ENCODE peak calls at places on chromosomes 4 and X, in four cellular contexts. One of them, this sample, is unnamed.
A peak's percentile ranks its signal among the peaks of the same experiment; 100 is the strongest.

GRCh38 chr4:93897559-93897958 is 69.0 kb downstream of the ATOH1 start:
- DNase-seq in mesenchymal stem cell: peak; percentile 1
- DNase-seq in H1: no peak
- DNase-seq in neuronal stem cell: no peak
- DNase-seq in this sample: peak; percentile 8

GRCh38 chr4:99610605-99611172 is 36.1 kb downstream of the MTTP start:
- DNase-seq in H1: no peak
- DNase-seq in mesenchymal stem cell: no peak
- DNase-seq in neuronal stem cell: no peak
- DNase-seq in this sample: no peak

GRCh38 chrX:136185409-136186022 is 38.2 kb downstream of the FHL1 start:
- DNase-seq in neuronal stem cell: no peak
- DNase-seq in mesenchymal stem cell: peak; percentile 63
- DNase-seq in H1: no peak
- DNase-seq in this sample: no peak

GRCh38 chr4:180150818-180151217 is 2092.4 kb upstream of the TENM3 start:
- DNase-seq in neuronal stem cell: no peak
- DNase-seq in H1: no peak
- DNase-seq in mesenchymal stem cell: peak; percentile 24
- DNase-seq in this sample: no peak

GRCh38 chrX:38514014-38514854 is 47.1 kb upstream of the TSPAN7 start:
- DNase-seq in H1: no peak
- DNase-seq in mesenchymal stem cell: no peak
- DNase-seq in neuronal stem cell: no peak
- DNase-seq in this sample: no peak

GRCh38 chr4:132180020-132180427 is 969.1 kb upstream of the PCDH10 start:
- DNase-seq in H1: no peak
- DNase-seq in neuronal stem cell: no peak
- DNase-seq in mesenchymal stem cell: peak; percentile 9
- DNase-seq in this sample: no peak

GRCh38 chr4:150828159-150828558 is 186.9 kb downstream of the LRBA start:
- DNase-seq in H1: no peak
- DNase-seq in neuronal stem cell: no peak
- DNase-seq in mesenchymal stem cell: no peak
- DNase-seq in this sample: no peak

GRCh38 chr4:105637409-105638258 is 70.9 kb downstream of the INTS12 start:
- DNase-seq in mesenchymal stem cell: peak; percentile 46
- DNase-seq in H1: no peak
- DNase-seq in neuronal stem cell: no peak
- DNase-seq in this sample: no peak

GRCh38 chrX:12494400-12495138 is 296.6 kb upstream of the PRPS2 start:
- DNase-seq in mesenchymal stem cell: no peak
- DNase-seq in H1: no peak
- DNase-seq in neuronal stem cell: no peak
- DNase-seq in this sample: peak; percentile 51

GRCh38 chr4:21765810-21766407 is 182.7 kb downstream of the KCNIP4 start:
- DNase-seq in neuronal stem cell: peak; percentile 70
- DNase-seq in H1: peak; percentile 64
- DNase-seq in mesenchymal stem cell: peak; percentile 64
- DNase-seq in this sample: peak; percentile 86

GRCh38 chr4:97670703-97671269 is 472.5 kb downstream of the STPG2 start:
- DNase-seq in neuronal stem cell: no peak
- DNase-seq in mesenchymal stem cell: no peak
- DNase-seq in H1: no peak
- DNase-seq in this sample: no peak

GRCh38 chrX:44317196-44317595 is 26.3 kb downstream of the EFHC2 start:
- DNase-seq in neuronal stem cell: no peak
- DNase-seq in H1: no peak
- DNase-seq in mesenchymal stem cell: no peak
- DNase-seq in this sample: no peak

GRCh38 chr4:87978656-87979055 is 3.1 kb downstream of the SPP1 start:
- DNase-seq in neuronal stem cell: no peak
- DNase-seq in H1: no peak
- DNase-seq in mesenchymal stem cell: peak; percentile 53
- DNase-seq in this sample: no peak

GRCh38 chr4:159298502-159298901 is 195.6 kb downstream of the RAPGEF2 start:
- DNase-seq in neuronal stem cell: no peak
- DNase-seq in mesenchymal stem cell: peak; percentile 62
- DNase-seq in H1: no peak
- DNase-seq in this sample: no peak

GRCh38 chr4:6114181-6114580 is 86.2 kb downstream of the JAKMIP1 start:
- DNase-seq in neuronal stem cell: no peak
- DNase-seq in H1: no peak
- DNase-seq in mesenchymal stem cell: no peak
- DNase-seq in this sample: no peak

GRCh38 chrX:2921750-2922149 is 7.4 kb downstream of the ARSD start:
- DNase-seq in H1: no peak
- DNase-seq in neuronal stem cell: no peak
- DNase-seq in mesenchymal stem cell: no peak
- DNase-seq in this sample: no peak

GRCh38 chrX:123626962-123627361 is 105.9 kb downstream of the THOC2 start:
- DNase-seq in mesenchymal stem cell: no peak
- DNase-seq in neuronal stem cell: no peak
- DNase-seq in H1: no peak
- DNase-seq in this sample: no peak

GRCh38 chr4:20356565-20356964 is 104.9 kb downstream of the SLIT2 start:
- DNase-seq in H1: no peak
- DNase-seq in mesenchymal stem cell: no peak
- DNase-seq in neuronal stem cell: peak; percentile 39
- DNase-seq in this sample: no peak

GRCh38 chrX:119826399-119826959 is 26.3 kb downstream of the UPF3B start:
- DNase-seq in neuronal stem cell: no peak
- DNase-seq in mesenchymal stem cell: peak; percentile 5
- DNase-seq in H1: no peak
- DNase-seq in this sample: peak; percentile 2

GRCh38 chrX:11784543-11784942 is 26.5 kb downstream of the MSL3 start:
- DNase-seq in mesenchymal stem cell: no peak
- DNase-seq in neuronal stem cell: no peak
- DNase-seq in H1: no peak
- DNase-seq in this sample: no peak

GRCh38 chr4:183158062-183158461 is 59.0 kb downstream of the WWC2 start:
- DNase-seq in neuronal stem cell: no peak
- DNase-seq in mesenchymal stem cell: peak; percentile 77
- DNase-seq in H1: no peak
- DNase-seq in this sample: no peak

GRCh38 chr4:66929748-66930147 is 615.6 kb downstream of the CENPC start:
- DNase-seq in H1: no peak
- DNase-seq in mesenchymal stem cell: no peak
- DNase-seq in neuronal stem cell: no peak
- DNase-seq in this sample: no peak

GRCh38 chrX:154136627-154137161 is 7.3 kb upstream of the OPN1LW start:
- DNase-seq in neuronal stem cell: peak; percentile 73
- DNase-seq in H1: peak; percentile 85
- DNase-seq in mesenchymal stem cell: peak; percentile 59
- DNase-seq in this sample: peak; percentile 85

GRCh38 chr4:2306773-2307410 is 45.0 kb upstream of the MXD4 start:
- DNase-seq in mesenchymal stem cell: no peak
- DNase-seq in neuronal stem cell: no peak
- DNase-seq in H1: no peak
- DNase-seq in this sample: no peak

DNA sequence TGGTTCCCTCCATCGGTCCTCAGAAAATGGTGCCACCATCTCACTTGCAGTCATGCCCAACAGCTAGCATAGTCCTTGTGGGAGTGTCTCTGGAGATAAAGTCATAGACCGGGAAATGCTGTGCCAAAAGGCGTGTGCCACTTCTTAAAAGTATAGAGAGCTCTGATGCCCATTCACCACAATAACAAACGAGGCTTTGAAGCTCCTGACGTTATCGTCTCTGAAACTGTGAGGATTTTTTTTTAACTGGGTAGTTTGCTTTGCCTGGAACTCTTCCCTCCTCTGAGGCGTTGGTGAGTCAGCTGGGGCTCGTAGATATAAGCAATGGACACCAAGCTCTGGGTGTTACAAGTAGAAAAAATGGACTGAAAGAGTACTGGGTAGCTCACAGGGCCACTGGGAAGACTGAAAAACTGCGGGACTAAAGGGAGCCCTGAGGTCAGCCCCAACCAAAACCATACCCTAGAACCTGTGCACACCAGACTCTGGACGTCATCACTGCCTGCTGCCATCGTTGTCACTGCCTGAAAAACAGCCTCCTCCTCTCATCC is 89.4 kb upstream of the TRIM2 start:
- DNase-seq in H1: no peak
- DNase-seq in mesenchymal stem cell: peak; percentile 75
- DNase-seq in neuronal stem cell: no peak
- DNase-seq in this sample: no peak
- H2BK15ac ChIP-seq in H1: no peak overlapping the region
- H2BK15ac ChIP-seq in mesenchymal stem cell: peak overlapping the region; percentile 6
- H2BK15ac ChIP-seq in neuronal stem cell: peak overlapping the region; percentile 62
- H2BK15ac ChIP-seq in this sample: no peak overlapping the region

GRCh38 chr4:147846318-147847135 is 114.6 kb downstream of the ARHGAP10 start:
- DNase-seq in neuronal stem cell: no peak
- DNase-seq in mesenchymal stem cell: no peak
- DNase-seq in H1: no peak
- DNase-seq in this sample: no peak
- H2BK15ac ChIP-seq in neuronal stem cell: no peak overlapping the region
- H2BK15ac ChIP-seq in mesenchymal stem cell: no peak overlapping the region
- H2BK15ac ChIP-seq in H1: no peak overlapping the region
- H2BK15ac ChIP-seq in this sample: no peak overlapping the region

DNA sequence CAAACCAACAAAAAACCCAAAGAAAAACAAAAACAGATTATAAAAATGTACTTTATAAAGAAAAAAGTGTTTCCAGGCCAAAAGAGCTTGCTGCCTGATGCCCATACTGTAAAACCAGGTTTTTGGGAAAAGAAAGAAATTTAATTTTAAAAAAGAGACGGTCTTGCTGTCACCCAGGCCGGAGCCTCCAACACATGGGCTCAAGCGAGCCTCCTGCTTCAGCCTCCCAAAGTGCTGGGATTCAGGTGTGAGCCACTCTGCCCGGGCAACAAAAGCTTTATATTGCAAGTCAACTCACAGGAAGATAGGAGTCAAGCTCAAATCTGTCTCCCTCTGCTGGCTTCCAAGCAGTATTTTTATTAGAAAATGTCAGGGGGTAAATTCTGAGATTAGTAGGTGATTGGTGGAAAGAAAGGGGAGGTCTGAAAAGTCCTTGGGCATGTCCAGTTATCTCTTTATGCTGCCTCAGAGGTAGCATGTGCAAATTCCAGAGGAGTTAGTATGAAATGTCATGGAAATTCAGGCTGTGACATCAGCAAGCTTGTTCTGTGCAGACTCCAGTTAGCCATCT is 39.4 kb downstream of the MGST2 start:
- DNase-seq in H1: no peak
- DNase-seq in mesenchymal stem cell: peak; percentile 11
- DNase-seq in neuronal stem cell: no peak
- DNase-seq in this sample: peak; percentile 46
- H2BK15ac ChIP-seq in H1: no peak overlapping the region
- H2BK15ac ChIP-seq in mesenchymal stem cell: no peak overlapping the region
- H2BK15ac ChIP-seq in neuronal stem cell: no peak overlapping the region
- H2BK15ac ChIP-seq in this sample: no peak overlapping the region

GRCh38 chrX:19775830-19776498 is 111.4 kb downstream of the SH3KBP1 start:
- DNase-seq in neuronal stem cell: no peak
- DNase-seq in H1: no peak
- DNase-seq in mesenchymal stem cell: no peak
- DNase-seq in this sample: no peak
- H2BK15ac ChIP-seq in neuronal stem cell: no peak overlapping the region
- H2BK15ac ChIP-seq in H1: no peak overlapping the region
- H2BK15ac ChIP-seq in mesenchymal stem cell: no peak overlapping the region
- H2BK15ac ChIP-seq in this sample: no peak overlapping the region

GRCh38 chr4:76012388-76012801 is 5.1 kb upstream of the CXCL9 start:
- DNase-seq in H1: no peak
- DNase-seq in mesenchymal stem cell: peak; percentile 80
- DNase-seq in neuronal stem cell: no peak
- DNase-seq in this sample: no peak
- H2BK15ac ChIP-seq in H1: no peak overlapping the region
- H2BK15ac ChIP-seq in mesenchymal stem cell: no peak overlapping the region
- H2BK15ac ChIP-seq in neuronal stem cell: no peak overlapping the region
- H2BK15ac ChIP-seq in this sample: no peak overlapping the region

GRCh38 chr4:176906693-176907092 is 114.0 kb upstream of the VEGFC start:
- DNase-seq in neuronal stem cell: no peak
- DNase-seq in H1: no peak
- DNase-seq in mesenchymal stem cell: peak; percentile 66
- DNase-seq in this sample: no peak
- H2BK15ac ChIP-seq in neuronal stem cell: no peak overlapping the region
- H2BK15ac ChIP-seq in H1: no peak overlapping the region
- H2BK15ac ChIP-seq in mesenchymal stem cell: no peak overlapping the region
- H2BK15ac ChIP-seq in this sample: no peak overlapping the region

DNA sequence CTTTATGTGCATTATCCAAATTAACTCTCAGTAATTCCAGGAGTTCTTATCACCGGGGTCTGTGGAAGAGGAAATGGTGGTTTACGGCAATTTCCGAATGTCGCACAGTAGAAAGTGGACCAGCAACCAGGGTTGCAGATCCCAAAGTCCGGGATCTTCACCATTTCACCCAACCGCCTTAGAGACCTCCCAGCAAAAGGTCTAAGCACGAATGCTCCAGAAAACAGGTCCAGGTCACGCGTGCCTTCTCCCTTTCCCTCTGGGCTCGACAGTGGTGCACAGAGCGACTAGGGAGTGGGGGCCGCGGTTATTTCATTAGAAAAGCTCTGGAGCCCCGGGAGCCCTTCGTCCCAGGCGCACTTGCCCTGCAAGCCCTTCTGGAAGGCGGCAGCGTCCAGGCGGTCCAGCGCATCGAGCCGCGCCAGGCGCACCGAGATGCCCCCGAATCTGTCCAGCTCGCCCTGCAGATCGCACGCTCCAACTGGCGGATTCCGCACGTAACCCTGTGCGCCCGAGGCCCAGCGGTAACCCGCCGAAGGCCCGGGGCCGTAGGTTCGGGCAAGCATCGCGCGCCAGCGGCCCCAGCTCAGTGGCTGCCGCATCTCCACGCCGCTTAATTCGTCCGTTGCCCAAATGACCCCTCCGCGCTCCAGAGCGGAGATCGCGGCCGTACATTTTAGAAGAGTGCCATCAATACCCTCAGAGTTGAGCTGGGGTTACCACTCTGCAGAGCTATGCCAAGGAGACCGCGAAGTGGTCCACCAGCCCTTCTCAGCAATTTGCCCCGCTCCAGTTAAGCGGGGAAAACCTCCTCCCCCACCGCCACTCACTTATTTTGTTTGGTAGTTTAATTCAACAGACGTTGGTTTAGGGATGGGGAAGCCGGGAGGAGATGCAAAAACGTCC is at the start of gene NUDT6:
- DNase-seq in neuronal stem cell: peak; percentile 60
- DNase-seq in mesenchymal stem cell: peak; percentile 76
- DNase-seq in H1: peak; percentile 83
- DNase-seq in this sample: peak; percentile 84
- H2BK15ac ChIP-seq in neuronal stem cell: peak within 1 kb of the TSS; percentile 78
- H2BK15ac ChIP-seq in mesenchymal stem cell: peak within 1 kb of the TSS; percentile 37
- H2BK15ac ChIP-seq in H1: no peak within 1 kb of the TSS
- H2BK15ac ChIP-seq in this sample: no peak within 1 kb of the TSS

DNA sequence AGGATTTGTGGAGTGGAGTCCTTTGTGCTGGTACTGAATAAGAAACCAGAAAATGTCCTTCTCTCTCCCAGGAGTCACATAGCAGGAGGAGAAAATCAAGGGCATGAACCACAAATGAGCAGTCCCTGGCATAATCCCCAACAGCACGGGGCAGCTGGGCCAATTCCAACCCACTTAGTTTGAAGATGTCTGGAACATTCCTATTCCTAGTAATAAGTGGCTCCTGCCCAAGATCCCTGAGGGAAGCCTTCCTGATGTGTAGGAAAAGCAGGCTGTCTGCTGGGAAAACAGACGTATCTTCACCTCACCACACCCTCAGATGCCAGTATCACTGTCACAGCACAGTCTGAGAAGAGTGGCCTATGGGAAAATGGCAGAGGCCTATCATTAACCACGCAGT is 182.8 kb upstream of the MAP3K15 start:
- DNase-seq in neuronal stem cell: no peak
- DNase-seq in H1: no peak
- DNase-seq in mesenchymal stem cell: peak; percentile 53
- DNase-seq in this sample: no peak
- H2BK15ac ChIP-seq in neuronal stem cell: no peak overlapping the region
- H2BK15ac ChIP-seq in H1: no peak overlapping the region
- H2BK15ac ChIP-seq in mesenchymal stem cell: no peak overlapping the region
- H2BK15ac ChIP-seq in this sample: no peak overlapping the region

GRCh38 chrX:110317079-110317819 is 636 bp downstream of the AMMECR1 start:
- DNase-seq in H1: peak; percentile 47
- DNase-seq in neuronal stem cell: peak; percentile 0
- DNase-seq in mesenchymal stem cell: peak; percentile 28
- DNase-seq in this sample: peak; percentile 16
- H2BK15ac ChIP-seq in H1: no peak overlapping the region
- H2BK15ac ChIP-seq in neuronal stem cell: no peak overlapping the region
- H2BK15ac ChIP-seq in mesenchymal stem cell: peak overlapping the region; percentile 69
- H2BK15ac ChIP-seq in this sample: no peak overlapping the region

This sample was measured in mesendoderm.